ENCODE peak calls at places on chromosomes 11 and 22, in five cellular contexts. B is lower lobe of right lung; Y is T1000; M is osteocyte; G is activated T-cell treated with anti-CD3 and anti-CD28 coated beads, Interleukin-2, amount 50 U/mL, for 72 hours. X is an unnamed sample.

GRCh38 chr11:115219378-115219777 is 284.8 kb downstream of the CADM1 start:
- DNase-seq in Y (no peak), G (no peak), B (no peak), M (no peak), X (no peak)

GRCh38 chr11:45603930-45604682 is 61.3 kb downstream of the CHST1 start:
- DNase-seq in M (no peak), G (no peak), Y (no peak), B (no peak), X (no peak)

GRCh38 chr11:9138133-9138453 is 46.7 kb upstream of the SCUBE2 start:
- DNase-seq in G (no peak), M (no peak), Y (no peak), B (no peak), X (no peak)

GRCh38 chr22:20015971-20016733 is 471 bp downstream of the ARVCF start:
- DNase-seq in B (peak), M (no peak), Y (no peak), G (peak), X (peak)

GRCh38 chr22:40196628-40197027 is 18.9 kb downstream of the TNRC6B start:
- DNase-seq in M (no peak), Y (peak), B (no peak), G (peak), X (no peak)

GRCh38 chr11:48109046-48109666 is 107.5 kb upstream of the OR4B1 start:
- DNase-seq in M (peak), Y (no peak), G (no peak), B (no peak), X (peak)

GRCh38 chr11:102494216-102494615 is 36.3 kb downstream of the MMP7 start:
- DNase-seq in B (no peak), M (no peak), Y (no peak), G (no peak), X (peak)

GRCh38 chr22:46737976-46738641 is at the start of gene CERK:
- DNase-seq in G (peak), M (no peak), B (peak), Y (peak), X (peak)

GRCh38 chr11:23723861-23724260 is 773.0 kb upstream of the LUZP2 start:
- DNase-seq in Y (no peak), G (no peak), M (no peak), B (no peak), X (no peak)

GRCh38 chr11:14125529-14125928 is 163.0 kb downstream of the SPON1 start:
- DNase-seq in G (no peak), M (no peak), Y (no peak), B (no peak), X (no peak)

GRCh38 chr11:26201411-26201810 is 130.5 kb upstream of the ANO3 start:
- DNase-seq in B (no peak), G (no peak), M (no peak), Y (no peak), X (no peak)

GRCh38 chr22:43409800-43410199 is 2.0 kb upstream of the MPPED1 start:
- DNase-seq in Y (no peak), B (peak), G (no peak), M (no peak), X (no peak)

GRCh38 chr11:90218606-90219005 is 4.2 kb downstream of the CHORDC1 start:
- DNase-seq in M (no peak), G (no peak), Y (no peak), B (peak), X (no peak)

GRCh38 chr22:31960767-31961166 is 16.4 kb downstream of the YWHAH start:
- DNase-seq in M (no peak), B (no peak), Y (no peak), G (no peak), X (no peak)

GRCh38 chr11:102345923-102346322 is 1.1 kb upstream of the BIRC2 start:
- DNase-seq in Y (no peak), M (no peak), B (no peak), G (peak), X (peak)

GRCh38 chr11:73189315-73189714 is 28.8 kb upstream of the P2RY2 start:
- DNase-seq in M (no peak), Y (no peak), G (no peak), B (peak), X (no peak)

GRCh38 chr11:84012171-84012826 is 726.1 kb upstream of the CCDC90B start:
- DNase-seq in G (no peak), M (no peak), Y (no peak), B (no peak), X (no peak)

GRCh38 chr11:44711113-44711512 is 15.6 kb upstream of the TSPAN18 start:
- DNase-seq in B (no peak), M (no peak), G (no peak), Y (no peak), X (no peak)

GRCh38 chr11:31218847-31219246 is 150.7 kb downstream of the DCDC1 start:
- DNase-seq in M (no peak), Y (no peak), B (no peak), G (no peak), X (no peak)

GRCh38 chr22:29359469-29359868 is 28.9 kb downstream of the AP1B1 start:
- DNase-seq in G (no peak), M (no peak), Y (no peak), B (no peak), X (peak)

GRCh38 chr22:27105142-27106025 is 448.0 kb downstream of the MIAT start:
- DNase-seq in Y (no peak), G (no peak), B (no peak), M (no peak), X (no peak)

GRCh38 chr11:82701847-82702520 is 31.7 kb downstream of the FAM181B start:
- DNase-seq in G (peak), Y (no peak), M (no peak), B (no peak), X (peak)

GRCh38 chr22:27128461-27129080 is 471.2 kb downstream of the MIAT start:
- DNase-seq in G (no peak), Y (no peak), M (no peak), B (no peak), X (no peak)

GRCh38 chr11:119419834-119420492 is 3.0 kb downstream of the THY1 start:
- DNase-seq in Y (no peak), M (peak), B (no peak), G (no peak), X (no peak)

GRCh38 chr11:73333173-73333572 is 25.1 kb downstream of the ARHGEF17 start:
- DNase-seq in M (no peak), B (no peak), G (no peak), Y (no peak), X (no peak)

GRCh38 chr22:16957781-16958180 is 50.2 kb downstream of the GAB4 start:
- DNase-seq in M (peak), G (no peak), Y (no peak), B (no peak), X (no peak)

GRCh38 chr22:49295851-49296560 is 531.7 kb downstream of the BRD1 start:
- DNase-seq in B (no peak), G (no peak), M (peak), Y (no peak), X (no peak)

GRCh38 chr11:96215094-96215782 is 127.8 kb downstream of the MAML2 start:
- DNase-seq in G (peak), B (no peak), M (no peak), Y (no peak), X (no peak)

GRCh38 chr11:63709336-63709735 is 28.0 kb downstream of the RTN3 start:
- DNase-seq in B (no peak), M (no peak), G (no peak), Y (no peak), X (no peak)

X was measured in HepG2.